ENCODE peak calls at places on chromosomes 2 and 18, in ten cellular contexts. P, A, C, O, J, S, D, W, I and Z are unnamed samples.

GRCh38 chr18:79449551-79450288 is 54.0 kb downstream of the NFATC1 start:
- DNase-seq in P (no peak), A (no peak), C (no peak), O (no peak), J (no peak), S (no peak), D (no peak), W (no peak), I (no peak), Z (no peak)

GRCh38 chr2:149040451-149040850 is 2.0 kb downstream of the LYPD6B start:
- DNase-seq in P (peak; percentile 14), A (no peak), C (no peak), O (no peak), J (no peak), S (no peak), D (peak; percentile 46), W (peak; percentile 24), I (peak; percentile 67), Z (no peak)

GRCh38 chr2:138087761-138088602 is 123.7 kb downstream of the HNMT start:
- DNase-seq in P (no peak), A (no peak), C (no peak), O (no peak), J (no peak), S (no peak), D (peak; percentile 22), W (no peak), I (no peak), Z (no peak)

GRCh38 chr2:97764559-97765263 is 51.3 kb downstream of the ZAP70 start:
- DNase-seq in P (no peak), A (no peak), C (no peak), O (no peak), J (no peak), S (no peak), D (no peak), W (no peak), I (no peak), Z (no peak)

GRCh38 chr2:191678437-191679110 is 638 bp downstream of the NABP1 start:
- DNase-seq in P (peak; percentile 44), A (peak; percentile 77), C (peak; percentile 49), O (peak; percentile 78), J (no peak), S (peak; percentile 66), D (peak; percentile 62), W (peak; percentile 62), I (peak; percentile 65), Z (peak; percentile 80)

GRCh38 chr2:151575338-151575737 is 158.9 kb downstream of the NEB start:
- DNase-seq in P (no peak), A (no peak), C (peak; percentile 19), O (no peak), J (peak; percentile 48), S (no peak), D (no peak), W (peak; percentile 45), I (no peak), Z (no peak)

GRCh38 chr18:48543228-48543627 is 4.4 kb downstream of the CTIF start:
- DNase-seq in P (no peak), A (no peak), C (no peak), O (no peak), J (no peak), S (no peak), D (peak; percentile 64), W (peak; percentile 21), I (no peak), Z (no peak)

GRCh38 chr2:120734930-120735611 is 597 bp upstream of the GLI2 start:
- DNase-seq in P (no peak), A (no peak), C (no peak), O (no peak), J (no peak), S (no peak), D (no peak), W (no peak), I (peak; percentile 22), Z (peak; percentile 66)

GRCh38 chr2:39723497-39723896 is 55.6 kb downstream of the THUMPD2 start:
- DNase-seq in P (no peak), A (no peak), C (no peak), O (no peak), J (no peak), S (no peak), D (no peak), W (no peak), I (no peak), Z (no peak)

GRCh38 chr18:74567805-74568204 is 29.9 kb upstream of the ZNF407 start:
- DNase-seq in P (no peak), A (no peak), C (no peak), O (no peak), J (no peak), S (no peak), D (no peak), W (no peak), I (no peak), Z (no peak)

GRCh38 chr18:77055429-77056310 is 76.9 kb downstream of the MBP start:
- DNase-seq in P (no peak), A (no peak), C (no peak), O (no peak), J (no peak), S (no peak), D (no peak), W (no peak), I (no peak), Z (no peak)

GRCh38 chr18:50356036-50356945 is 18.6 kb upstream of the SKA1 start:
- DNase-seq in P (peak; percentile 30), A (no peak), C (no peak), O (no peak), J (no peak), S (no peak), D (no peak), W (peak; percentile 55), I (no peak), Z (no peak)

GRCh38 chr2:183665976-183666375 is 541.7 kb downstream of the NUP35 start:
- DNase-seq in P (no peak), A (no peak), C (no peak), O (no peak), J (peak; percentile 61), S (no peak), D (no peak), W (no peak), I (no peak), Z (no peak)

GRCh38 chr2:183671233-183671632 is 547.0 kb downstream of the NUP35 start:
- DNase-seq in P (no peak), A (no peak), C (no peak), O (no peak), J (no peak), S (no peak), D (no peak), W (no peak), I (no peak), Z (no peak)

DNA sequence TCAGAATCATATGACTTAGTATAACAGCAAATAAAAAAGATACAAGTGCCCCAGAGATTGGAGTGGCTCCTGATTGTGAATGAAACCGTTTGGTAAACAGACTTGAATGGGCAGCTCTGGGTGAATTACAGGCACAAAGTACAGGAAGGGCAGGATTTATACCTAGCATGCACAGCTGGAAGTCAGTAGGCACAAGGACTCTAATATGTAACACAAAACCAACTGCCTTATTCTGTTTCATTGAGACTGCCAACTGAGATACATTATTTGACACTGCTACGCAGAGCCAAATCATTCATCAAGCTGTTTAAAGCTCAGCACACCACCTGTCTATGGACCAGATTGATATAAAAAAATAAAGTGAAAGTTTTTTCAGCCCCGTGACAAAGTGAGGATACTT is 541.2 kb downstream of the NUP35 start:
- DNase-seq in P (no peak), A (no peak), C (no peak), O (no peak), J (peak; percentile 0), S (no peak), D (no peak), W (no peak), I (no peak), Z (no peak)
- H3K27ac ChIP-seq in P (no peak overlapping the region), A (peak overlapping the region; percentile 54), C (no peak overlapping the region), O (no peak overlapping the region), J (no peak overlapping the region), S (no peak overlapping the region), D (no peak overlapping the region), W (no peak overlapping the region), I (no peak overlapping the region), Z (no peak overlapping the region)

DNA sequence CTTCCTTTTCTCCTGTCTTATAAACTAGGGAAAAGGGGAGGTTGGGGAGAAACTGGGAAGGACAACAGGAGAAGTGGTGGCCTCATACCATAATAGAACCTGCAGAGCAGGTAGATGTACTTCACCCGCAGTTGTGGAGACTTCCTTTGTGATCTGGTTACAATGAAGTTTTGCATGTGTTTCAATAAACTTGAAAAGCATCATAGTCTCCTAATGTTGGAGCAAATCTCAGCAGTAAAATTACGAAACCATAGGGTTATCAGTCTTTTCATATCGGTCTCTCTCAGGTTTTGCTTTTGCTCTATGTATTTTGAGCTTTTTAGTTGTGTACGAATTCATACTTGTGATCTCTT is 30.5 kb downstream of the ANO7 start:
- DNase-seq in P (no peak), A (no peak), C (no peak), O (no peak), J (no peak), S (no peak), D (no peak), W (no peak), I (no peak), Z (no peak)
- TF ChIP-seq CTCF in P (no peak), A (no peak), C (no peak), O (no peak), J (no peak), S (no peak), D (no peak), W (no peak), I (no peak), Z (no peak)

GRCh38 chr2:147630585-147630984 is 214.2 kb upstream of the ACVR2A start:
- DNase-seq in P (no peak), A (no peak), C (no peak), O (no peak), J (peak; percentile 27), S (no peak), D (no peak), W (no peak), I (no peak), Z (no peak)

GRCh38 chr2:147631294-147631693 is 213.5 kb upstream of the ACVR2A start:
- DNase-seq in P (no peak), A (no peak), C (no peak), O (no peak), J (no peak), S (no peak), D (no peak), W (no peak), I (no peak), Z (no peak)

GRCh38 chr2:147634801-147635200 is 210.0 kb upstream of the ACVR2A start:
- DNase-seq in P (no peak), A (no peak), C (no peak), O (no peak), J (no peak), S (no peak), D (no peak), W (no peak), I (no peak), Z (no peak)

GRCh38 chr2:147628971-147629421 is 215.8 kb upstream of the ACVR2A start:
- DNase-seq in P (no peak), A (no peak), C (no peak), O (no peak), J (peak; percentile 41), S (no peak), D (no peak), W (peak; percentile 63), I (no peak), Z (no peak)

GRCh38 chr2:147632193-147632592 is 212.6 kb upstream of the ACVR2A start:
- DNase-seq in P (no peak), A (no peak), C (no peak), O (no peak), J (peak; percentile 18), S (no peak), D (no peak), W (no peak), I (no peak), Z (no peak)
- H3K27ac ChIP-seq in P (no peak overlapping the region), A (no peak overlapping the region), C (no peak overlapping the region), O (no peak overlapping the region), J (no peak overlapping the region), S (no peak overlapping the region), D (no peak overlapping the region), W (no peak overlapping the region), I (no peak overlapping the region), Z (no peak overlapping the region)

GRCh38 chr2:190121971-190122370 is 59.4 kb upstream of the MSTN start:
- DNase-seq in P (peak; percentile 52), A (no peak), C (no peak), O (no peak), J (no peak), S (peak; percentile 11), D (no peak), W (no peak), I (no peak), Z (no peak)
- TF ChIP-seq CTCF in P (peak; percentile 8), A (peak; percentile 58), C (no peak), O (no peak), J (peak; percentile 42), S (no peak), D (peak; percentile 45), W (peak; percentile 52), I (peak; percentile 38), Z (no peak)